ENCODE peak calls at places on chromosomes 13 and 19, in four cellular contexts. N is K562, T is GM12878, H is IMR-90. S is an unnamed sample.
A peak's percentile ranks its signal among the peaks of the same experiment; 100 is the strongest.

GRCh38 chr19:5547881-5548280 is 19.9 kb downstream of the TINCR start:
- DNase-seq in N (peak; percentile 47), T (no peak), H (peak; percentile 51), S (peak; percentile 58)

GRCh38 chr19:6773323-6773931 is 919 bp downstream of the VAV1 start:
- DNase-seq in N (peak; percentile 35), T (peak; percentile 64), H (no peak), S (no peak)

GRCh38 chr13:111120913-111121312 is 5.8 kb downstream of the ARHGEF7 start:
- DNase-seq in N (no peak), T (no peak), H (no peak), S (no peak)

GRCh38 chr19:15372470-15372869 is 7.1 kb downstream of the AKAP8 start:
- DNase-seq in N (no peak), T (no peak), H (no peak), S (no peak)

GRCh38 chr19:41362143-41362847 is 1.7 kb downstream of the B9D2 start:
- DNase-seq in N (no peak), T (no peak), H (no peak), S (peak; percentile 68)

GRCh38 chr19:41367848-41368301 is 3.9 kb upstream of the B9D2 start:
- DNase-seq in N (peak; percentile 45), T (no peak), H (peak; percentile 96), S (peak; percentile 77)

GRCh38 chr19:57934820-57935665 is at the start of gene ZNF418:
- DNase-seq in N (no peak), T (peak; percentile 55), H (peak; percentile 84), S (peak; percentile 19)

GRCh38 chr13:107301724-107302374 is 733.9 kb upstream of the ARGLU1 start:
- DNase-seq in N (no peak), T (no peak), H (no peak), S (no peak)

GRCh38 chr19:3125900-3126524 is 9.8 kb upstream of the GNA15 start:
- DNase-seq in N (peak; percentile 77), T (no peak), H (no peak), S (peak; percentile 33)

GRCh38 chr13:76292726-76293125 is 593.5 kb downstream of the KCTD12 start:
- DNase-seq in N (no peak), T (no peak), H (no peak), S (no peak)

GRCh38 chr13:45921337-45921736 is 69.8 kb upstream of the SIAH3 start:
- DNase-seq in N (no peak), T (no peak), H (no peak), S (no peak)

GRCh38 chr13:110605132-110605531 is 10.2 kb upstream of the NAXD start:
- DNase-seq in N (no peak), T (no peak), H (no peak), S (no peak)

GRCh38 chr19:41384351-41384750 is 8.0 kb downstream of the TMEM91 start:
- DNase-seq in N (no peak), T (no peak), H (no peak), S (no peak)

GRCh38 chr13:50318887-50319286 is 303.6 kb downstream of the KCNRG start:
- DNase-seq in N (no peak), T (no peak), H (no peak), S (no peak)

GRCh38 chr19:39403331-39404312 is 3.0 kb upstream of the ZFP36 start:
- DNase-seq in N (peak; percentile 59), T (no peak), H (peak; percentile 99), S (peak; percentile 99)

GRCh38 chr19:18223860-18224524 is 2.2 kb downstream of the PDE4C start:
- DNase-seq in N (peak; percentile 94), T (no peak), H (no peak), S (peak; percentile 79)

GRCh38 chr13:21638319-21639282 is 32.3 kb upstream of the FGF9 start:
- DNase-seq in N (peak; percentile 13), T (no peak), H (peak; percentile 4), S (peak; percentile 15)

GRCh38 chr19:29287061-29287460 is 74.1 kb upstream of the UQCRFS1 start:
- DNase-seq in N (no peak), T (no peak), H (no peak), S (no peak)

GRCh38 chr19:33290956-33291622 is 11.2 kb downstream of the CEBPA start:
- DNase-seq in N (no peak), T (no peak), H (no peak), S (peak; percentile 65)

GRCh38 chr19:51551673-51552440 is 19.2 kb upstream of the ZNF175 start:
- DNase-seq in N (no peak), T (no peak), H (no peak), S (no peak)

GRCh38 chr19:43555185-43555770 is 20.0 kb downstream of the XRCC1 start:
- DNase-seq in N (peak; percentile 71), T (no peak), H (peak; percentile 66), S (peak; percentile 87)

GRCh38 chr13:109790951-109791605 is 4.7 kb upstream of the IRS2 start:
- DNase-seq in N (no peak), T (no peak), H (peak; percentile 41), S (peak; percentile 69)

GRCh38 chr13:88000239-88000638 is 329.1 kb downstream of the SLITRK5 start:
- DNase-seq in N (no peak), T (no peak), H (peak; percentile 1), S (no peak)

GRCh38 chr13:78658630-78659449 is at the start of gene OBI1:
- DNase-seq in N (peak; percentile 75), T (peak; percentile 40), H (peak; percentile 89), S (peak; percentile 86)

GRCh38 chr13:46683879-46684278 is 113.1 kb downstream of the ESD start:
- DNase-seq in N (no peak), T (no peak), H (peak; percentile 46), S (no peak)

GRCh38 chr13:21694831-21695230 is 24.0 kb downstream of the FGF9 start:
- DNase-seq in N (no peak), T (no peak), H (no peak), S (no peak)

GRCh38 chr19:41545547-41545946 is 30.4 kb upstream of the CEACAM21 start:
- DNase-seq in N (no peak), T (no peak), H (no peak), S (no peak)

GRCh38 chr19:8426283-8426682 is 13.2 kb downstream of the MARCHF2 start:
- DNase-seq in N (no peak), T (no peak), H (no peak), S (no peak)

GRCh38 chr19:35267818-35268545 is 780 bp upstream of the USF2 start:
- DNase-seq in N (peak; percentile 93), T (no peak), H (peak; percentile 67), S (peak; percentile 99)

GRCh38 chr13:32883501-32883900 is 132.7 kb upstream of the KL start:
- DNase-seq in N (no peak), T (no peak), H (peak; percentile 46), S (no peak)

GRCh38 chr13:41065098-41065497 is 3.8 kb downstream of the WBP4 start:
- DNase-seq in N (no peak), T (no peak), H (peak; percentile 92), S (no peak)

GRCh38 chr13:33678906-33679657 is 138.9 kb upstream of the RFC3 start:
- DNase-seq in N (peak; percentile 5), T (peak; percentile 98), H (peak; percentile 1), S (peak; percentile 85)

GRCh38 chr19:3184847-3185481 is 766 bp upstream of the NCLN start:
- DNase-seq in N (peak; percentile 57), T (no peak), H (no peak), S (no peak)

DNA sequence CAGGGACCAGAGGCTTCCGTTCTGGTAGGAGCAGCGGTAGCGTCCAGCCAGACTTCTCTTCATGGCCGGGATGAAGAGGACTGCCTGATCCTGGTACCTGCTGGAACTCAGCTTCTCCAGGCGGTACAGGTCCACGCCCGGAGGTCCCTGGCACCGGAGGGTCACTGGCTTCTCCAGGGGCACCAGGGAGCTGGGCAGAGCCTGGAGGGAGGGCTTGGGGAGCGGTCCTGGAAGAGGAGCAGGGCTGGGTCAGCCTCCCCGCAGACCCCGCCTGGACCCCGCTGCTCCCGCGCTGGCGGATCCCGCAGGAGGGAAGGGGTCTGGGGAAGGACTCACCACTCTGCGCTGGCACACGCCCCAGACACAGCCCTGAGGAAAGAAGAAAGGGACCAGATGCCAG is 5.9 kb downstream of the GP6 start:
- DNase-seq in N (no peak), T (no peak), H (no peak), S (no peak)
- TF ChIP-seq SMC3 in N (no peak), T (no peak), H (no peak), S (no peak)

DNA sequence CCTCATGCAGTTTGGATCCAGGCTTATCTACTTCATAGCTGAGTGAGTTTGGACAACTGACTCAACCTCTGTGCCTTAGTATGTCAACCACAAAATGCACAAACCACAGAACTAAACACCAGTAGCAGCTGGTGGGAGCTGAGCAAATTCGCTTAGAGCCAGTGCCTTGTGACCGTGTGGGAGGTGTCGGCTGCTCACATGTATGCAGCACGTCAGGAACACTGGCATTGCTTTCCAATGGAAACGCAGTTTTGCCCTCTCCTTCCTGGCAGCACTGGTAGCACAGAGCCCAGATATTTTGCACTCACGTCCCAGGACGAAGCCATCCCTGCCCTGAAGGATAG is 8.3 kb upstream of the NTN5 start:
- DNase-seq in N (peak; percentile 34), T (no peak), H (peak; percentile 93), S (no peak)
- TF ChIP-seq BHLHE40 in N (peak; percentile 77), T (peak; percentile 79), H (peak; percentile 93), S (no peak)

DNA sequence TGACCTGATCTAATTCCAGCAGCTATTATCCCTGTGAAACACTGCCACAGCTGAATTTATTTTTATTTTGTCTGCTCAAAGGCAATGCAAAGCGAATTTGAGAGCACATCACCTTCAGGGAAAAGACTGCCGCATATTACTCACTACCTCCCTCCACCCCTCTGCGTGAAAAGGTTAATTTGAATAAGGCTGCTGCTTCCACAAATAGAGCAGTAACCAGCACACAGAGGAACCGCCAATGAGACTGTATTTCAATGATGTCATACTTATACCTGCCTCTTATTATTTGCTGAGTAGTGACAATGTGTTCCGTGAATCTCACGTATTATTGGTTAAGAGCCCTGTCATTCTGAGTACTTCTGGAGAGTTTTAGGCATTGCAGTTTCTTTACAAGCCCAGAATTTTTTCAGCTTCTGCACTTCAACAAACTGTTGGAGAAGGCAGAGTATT is 156.1 kb upstream of the KLF12 start:
- DNase-seq in N (no peak), T (no peak), H (peak; percentile 79), S (no peak)
- TF ChIP-seq ELK1 in N (no peak), T (no peak), H (no peak), S (no peak)

DNA sequence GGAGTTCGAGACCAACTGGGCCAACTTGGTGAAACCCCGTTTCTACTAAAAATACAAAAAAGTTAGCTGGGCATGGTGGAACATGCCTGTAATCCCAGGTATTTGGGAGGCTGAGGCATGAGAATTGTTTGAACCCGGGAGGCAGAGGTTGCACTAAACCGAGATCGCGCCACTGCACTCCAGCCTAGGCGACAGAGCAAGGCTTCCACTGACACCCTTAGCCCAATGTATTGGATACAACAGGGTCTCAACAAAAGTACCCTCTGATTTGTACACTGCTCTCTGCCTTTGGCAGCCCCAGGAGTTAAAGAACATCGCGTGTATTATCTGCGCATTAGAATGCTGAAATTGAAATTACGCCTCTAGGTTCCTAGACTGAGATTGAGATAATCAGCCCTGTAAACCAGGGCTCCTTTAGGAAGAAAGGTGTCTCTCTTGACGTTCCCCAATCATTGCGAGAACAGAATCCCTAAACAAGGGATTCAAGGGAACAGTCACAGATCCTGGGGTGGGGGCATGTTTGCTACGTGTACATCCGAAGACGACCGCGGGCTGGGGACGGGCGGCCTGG is 21.9 kb downstream of the IPO5 start:
- DNase-seq in N (no peak), T (no peak), H (no peak), S (no peak)
- TF ChIP-seq SMC3 in N (no peak), T (no peak), H (no peak), S (no peak)